ENCODE peak calls at places on chromosomes 1 and 21, in eight cellular contexts. X is tibial nerve, O is RWPE2, E is stomach, U is psoas muscle, B is fibroblast of lung, P is upper lobe of left lung, T is lower lobe of right lung. Q is an unnamed sample.
A peak's percentile ranks its signal among the peaks of the same experiment; 100 is the strongest.

GRCh38 chr1:30790850-30791778 is 33.5 kb upstream of the LAPTM5 start:
- DNase-seq in U (no peak), T (no peak), X (no peak), B (no peak), E (no peak), P (no peak), O (no peak), Q (no peak)

GRCh38 chr1:36154765-36155559 is 998 bp upstream of the MAP7D1 start:
- DNase-seq in U (peak; percentile 51), T (no peak), O (no peak), E (no peak), P (peak; percentile 64), X (no peak), B (no peak), Q (no peak)

GRCh38 chr1:164830628-164831027 is 271.6 kb downstream of the PBX1 start:
- DNase-seq in P (no peak), E (no peak), X (no peak), B (no peak), T (no peak), O (no peak), U (no peak), Q (no peak)

GRCh38 chr1:42784946-42785693 is at the start of gene TMEM269:
- DNase-seq in X (no peak), O (no peak), E (peak; percentile 31), B (peak; percentile 5), P (peak; percentile 86), T (peak; percentile 51), U (peak; percentile 23), Q (no peak)

GRCh38 chr1:197770243-197770642 is 5.0 kb downstream of the DENND1B start:
- DNase-seq in B (no peak), E (no peak), T (no peak), P (no peak), O (no peak), X (no peak), U (no peak), Q (no peak)

GRCh38 chr1:73593379-73593778 is 604.6 kb downstream of the LRRIQ3 start:
- DNase-seq in O (no peak), B (peak; percentile 13), U (no peak), X (no peak), T (no peak), P (no peak), E (peak; percentile 50), Q (peak; percentile 4)

GRCh38 chr1:78607944-78608343 is 12.3 kb upstream of the IFI44L start:
- DNase-seq in U (no peak), T (no peak), P (no peak), B (no peak), E (no peak), O (no peak), X (no peak), Q (no peak)

GRCh38 chr1:77446841-77447555 is 165.2 kb downstream of the AK5 start:
- DNase-seq in X (no peak), T (no peak), E (no peak), P (no peak), B (no peak), O (no peak), U (no peak), Q (no peak)

GRCh38 chr1:156591432-156592157 is at the start of gene NAXE:
- DNase-seq in X (peak; percentile 54), E (peak; percentile 80), O (no peak), U (peak; percentile 75), B (peak; percentile 39), T (peak; percentile 83), P (peak; percentile 94), Q (no peak)

DNA sequence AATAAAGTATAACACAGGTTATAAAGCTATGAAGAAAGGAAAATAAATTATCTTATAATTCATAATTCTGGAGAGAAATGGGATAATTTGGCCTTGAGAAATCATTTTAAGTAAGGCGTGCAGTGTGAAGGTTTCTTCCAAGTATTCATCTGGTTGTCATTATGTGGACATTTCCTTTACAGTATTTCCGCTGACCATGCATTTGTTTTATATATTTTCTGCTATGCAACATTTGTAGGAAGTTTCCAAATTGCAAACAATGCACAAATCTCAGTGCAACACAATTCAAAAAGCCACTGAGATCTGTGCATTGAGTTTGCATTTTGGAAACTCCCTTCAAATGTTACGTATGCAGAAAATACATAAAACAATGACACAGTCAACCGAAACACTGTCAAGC is 17.8 kb downstream of the ZNF670 start:
- DNase-seq in P (no peak), B (no peak), U (no peak), T (no peak), E (no peak), X (no peak), O (no peak), Q (no peak)
- H3K9me3 ChIP-seq in P (peaks cover 19% of the 10 kb centered on the region), B (no peaks in the 10 kb centered on the region), U (peaks cover 27% of the 10 kb centered on the region), T (peaks cover 44% of the 10 kb centered on the region), E (no peaks in the 10 kb centered on the region), X (no peaks in the 10 kb centered on the region), O (no peaks in the 10 kb centered on the region), Q (peaks cover 23% of the 10 kb centered on the region)

DNA sequence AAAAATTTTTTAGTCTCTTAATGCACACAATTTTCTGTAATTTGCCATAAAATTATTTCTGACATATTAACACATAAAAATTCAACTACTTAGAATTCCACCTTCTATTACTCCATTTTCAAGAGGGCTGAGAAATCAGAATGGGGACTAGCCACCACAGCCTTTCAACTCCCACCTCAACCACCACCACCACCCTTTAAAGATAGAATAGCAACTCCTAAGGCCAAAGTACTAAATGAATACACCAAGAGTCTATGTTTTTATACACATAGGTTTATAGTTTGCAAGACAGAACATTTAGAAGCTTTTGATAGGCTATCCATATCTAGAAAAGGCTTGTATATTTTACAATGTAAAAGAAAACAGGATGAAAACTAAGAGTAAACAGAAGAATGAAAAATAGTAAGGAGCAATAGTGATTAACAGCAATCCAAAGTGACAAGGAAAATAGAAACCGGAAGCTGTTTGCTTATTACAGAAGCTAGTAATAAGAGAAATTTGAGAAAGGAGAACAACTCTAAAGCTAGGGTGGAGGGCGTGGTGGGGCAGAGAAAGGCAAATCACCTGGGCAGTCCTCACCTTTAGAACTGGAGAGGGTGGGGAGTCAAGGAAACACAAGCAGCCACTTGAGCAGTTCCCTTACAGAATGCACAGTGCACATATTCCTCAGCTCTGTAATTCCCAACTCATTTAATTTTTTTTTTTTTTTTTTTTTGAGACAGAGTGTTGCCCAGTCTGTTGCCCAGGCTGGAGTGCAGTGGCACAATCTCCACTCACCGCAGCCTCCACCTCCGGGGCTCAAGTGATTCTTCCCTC is 27.7 kb downstream of the EPS15 start:
- DNase-seq in U (no peak), B (no peak), O (no peak), X (no peak), T (no peak), P (no peak), E (no peak), Q (no peak)
- H3K4me3 ChIP-seq in U (no peak overlapping the region), B (no peak overlapping the region), O (no peak overlapping the region), X (no peak overlapping the region), T (no peak overlapping the region), P (no peak overlapping the region), E (no peak overlapping the region), Q (no peak overlapping the region)

GRCh38 chr1:109923131-109923945 is 12.7 kb downstream of the CSF1 start:
- DNase-seq in O (no peak), P (peak; percentile 48), B (no peak), E (no peak), U (no peak), X (no peak), T (no peak), Q (no peak)
- TF ChIP-seq CTCF in O (peak; percentile 43), P (peak; percentile 49), B (peak; percentile 11), E (peak; percentile 49), U (no peak), X (peak; percentile 28), T (peak; percentile 52), Q (peak; percentile 44)

DNA sequence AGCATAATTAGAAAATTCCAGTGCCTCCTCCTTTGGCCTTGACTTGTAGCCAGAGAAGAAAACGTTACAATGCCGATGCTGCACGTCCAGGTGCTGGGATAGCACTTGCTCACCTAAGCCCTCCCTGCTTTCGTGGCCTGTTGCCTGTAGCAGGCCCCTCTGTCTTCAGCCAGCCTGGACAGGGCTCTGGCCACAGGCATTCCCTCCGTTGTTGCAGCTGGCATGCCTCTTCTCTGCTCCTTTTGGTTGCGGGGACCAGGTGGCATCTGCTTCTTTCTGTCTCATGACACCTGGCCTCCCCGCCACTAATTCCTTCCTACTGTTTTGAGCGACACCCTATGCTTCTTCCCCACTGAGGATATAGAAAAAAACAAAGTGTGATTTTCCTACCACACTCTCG is 54.6 kb upstream of the MORC3 start:
- DNase-seq in E (no peak), T (no peak), P (no peak), U (no peak), X (no peak), B (no peak), O (no peak), Q (no peak)
- H3K9me3 ChIP-seq in E (no peaks in the 10 kb centered on the region), T (no peaks in the 10 kb centered on the region), P (no peaks in the 10 kb centered on the region), U (no peaks in the 10 kb centered on the region), X (no peaks in the 10 kb centered on the region), B (no peaks in the 10 kb centered on the region), O (no peaks in the 10 kb centered on the region), Q (no peaks in the 10 kb centered on the region)